ENCODE peak calls at places on chromosomes 5 and 9, in four cellular contexts. X, T, G and W are unnamed samples.

GRCh38 chr5:62043289-62044274 is 262.4 kb upstream of the KIF2A start:
- DNase-seq in X (no peak), G (no peak), T (no peak), W (no peak)

GRCh38 chr5:160452721-160453263 is 31.1 kb downstream of the PTTG1 start:
- DNase-seq in X (no peak), G (no peak), T (no peak), W (no peak)

GRCh38 chr5:59039003-59039295 is 456.1 kb downstream of the RAB3C start:
- DNase-seq in X (no peak), T (no peak), G (no peak), W (no peak)

GRCh38 chr5:67245259-67245846 is 48.8 kb upstream of the CD180 start:
- DNase-seq in G (no peak), X (no peak), T (no peak), W (no peak)

GRCh38 chr5:86137297-86137696 is 480.4 kb upstream of the COX7C start:
- DNase-seq in T (no peak), X (no peak), G (no peak), W (no peak)

GRCh38 chr5:168295574-168296201 is 4.2 kb downstream of the WWC1 start:
- DNase-seq in T (peak; percentile 42), G (no peak), X (peak; percentile 60), W (no peak)

GRCh38 chr5:16742938-16743337 is 126.1 kb upstream of the RETREG1 start:
- DNase-seq in X (no peak), T (peak; percentile 53), G (no peak), W (no peak)

GRCh38 chr5:56232538-56232937 is 592 bp downstream of the ANKRD55 start:
- DNase-seq in T (no peak), X (no peak), G (no peak), W (no peak)

GRCh38 chr9:111036068-111036789 is 2.0 kb downstream of the LPAR1 start:
- DNase-seq in T (peak; percentile 69), X (peak; percentile 74), G (peak; percentile 70), W (peak; percentile 34)

GRCh38 chr5:4158750-4159447 is 563.3 kb downstream of the IRX1 start:
- DNase-seq in T (no peak), G (no peak), X (no peak), W (no peak)

GRCh38 chr5:33929925-33930690 is 6.1 kb upstream of the RXFP3 start:
- DNase-seq in X (no peak), G (no peak), T (no peak), W (no peak)

GRCh38 chr5:177094224-177095087 is 7.7 kb downstream of the FGFR4 start:
- DNase-seq in G (peak; percentile 82), X (peak; percentile 97), T (peak; percentile 87), W (peak; percentile 88)

GRCh38 chr9:119963798-119964372 is 594.6 kb upstream of the BRINP1 start:
- DNase-seq in X (no peak), G (no peak), T (peak; percentile 75), W (no peak)

GRCh38 chr5:11234501-11234911 is 473.5 kb upstream of the DAP start:
- DNase-seq in X (no peak), T (no peak), G (no peak), W (peak; percentile 43)

GRCh38 chr9:95044731-95045508 is 272.6 kb downstream of the FANCC start:
- DNase-seq in G (peak; percentile 52), X (no peak), T (no peak), W (no peak)

GRCh38 chr5:54959673-54960418 is 25.5 kb downstream of the ESM1 start:
- DNase-seq in G (no peak), T (peak; percentile 34), X (peak; percentile 4), W (no peak)

GRCh38 chr9:87280421-87280820 is 217.2 kb upstream of the DAPK1 start:
- DNase-seq in G (no peak), T (no peak), X (no peak), W (no peak)

GRCh38 chr9:76704601-76705204 is 59.5 kb upstream of the PCA3 start:
- DNase-seq in T (peak; percentile 94), X (peak; percentile 57), G (no peak), W (peak; percentile 48)

GRCh38 chr9:5481744-5482027 is 28.6 kb upstream of the PDCD1LG2 start:
- DNase-seq in T (no peak), X (no peak), G (no peak), W (no peak)

GRCh38 chr9:69130456-69131441 is 43.3 kb upstream of the TJP2 start:
- DNase-seq in T (peak; percentile 84), G (no peak), X (no peak), W (no peak)

GRCh38 chr5:8321272-8321671 is 452.3 kb downstream of the MTRR start:
- DNase-seq in T (no peak), G (no peak), X (no peak), W (no peak)

GRCh38 chr5:111134080-111134479 is 41.9 kb downstream of the WDR36 start:
- DNase-seq in T (peak; percentile 95), X (no peak), G (no peak), W (no peak)

GRCh38 chr5:472076-472655 is 29.2 kb downstream of the EXOC3 start:
- DNase-seq in G (peak; percentile 38), T (peak; percentile 14), X (no peak), W (peak; percentile 43)

GRCh38 chr5:148306446-148306845 is 5.8 kb upstream of the SPINK7 start:
- DNase-seq in X (no peak), G (no peak), T (no peak), W (no peak)